ENCODE peak calls at places on chromosome 18, in four cellular contexts. One of them, this sample, is unnamed.
A peak's percentile ranks its signal among the peaks of the same experiment; 100 is the strongest.

GRCh38 chr18:75635096-75635495 is 207.6 kb upstream of the SMIM21 start:
- DNase-seq in brain microvascular endothelial cell: no peak
- DNase-seq in adrenal gland: no peak
- DNase-seq in testis: no peak
- DNase-seq in this sample: no peak

GRCh38 chr18:46338213-46338612 is 234.0 kb downstream of the HAUS1 start:
- DNase-seq in brain microvascular endothelial cell: no peak
- DNase-seq in adrenal gland: no peak
- DNase-seq in testis: no peak
- DNase-seq in this sample: no peak

GRCh38 chr18:76410033-76410432 is 85.0 kb downstream of the ZNF516 start:
- DNase-seq in adrenal gland: no peak
- DNase-seq in testis: no peak
- DNase-seq in brain microvascular endothelial cell: no peak
- DNase-seq in this sample: no peak

GRCh38 chr18:8946046-8946838 is 156.3 kb upstream of the NDUFV2 start:
- DNase-seq in adrenal gland: no peak
- DNase-seq in testis: no peak
- DNase-seq in brain microvascular endothelial cell: peak; percentile 83
- DNase-seq in this sample: no peak

GRCh38 chr18:22558945-22559385 is 141.2 kb upstream of the CTAGE1 start:
- DNase-seq in testis: peak; percentile 64
- DNase-seq in adrenal gland: peak; percentile 80
- DNase-seq in brain microvascular endothelial cell: peak; percentile 93
- DNase-seq in this sample: peak; percentile 67

GRCh38 chr18:75638223-75638596 is 210.7 kb upstream of the SMIM21 start:
- DNase-seq in brain microvascular endothelial cell: peak; percentile 29
- DNase-seq in adrenal gland: no peak
- DNase-seq in testis: peak; percentile 33
- DNase-seq in this sample: no peak

GRCh38 chr18:46767217-46767616 is 10.4 kb upstream of the ST8SIA5 start:
- DNase-seq in testis: no peak
- DNase-seq in brain microvascular endothelial cell: no peak
- DNase-seq in adrenal gland: no peak
- DNase-seq in this sample: no peak

GRCh38 chr18:6476880-6477279 is 62.2 kb upstream of the L3MBTL4 start:
- DNase-seq in testis: no peak
- DNase-seq in adrenal gland: no peak
- DNase-seq in brain microvascular endothelial cell: no peak
- DNase-seq in this sample: no peak

GRCh38 chr18:24189664-24190346 is 50.9 kb downstream of the CABYR start:
- DNase-seq in testis: no peak
- DNase-seq in adrenal gland: no peak
- DNase-seq in brain microvascular endothelial cell: no peak
- DNase-seq in this sample: no peak

GRCh38 chr18:60543646-60544045 is 171.1 kb upstream of the MC4R start:
- DNase-seq in brain microvascular endothelial cell: no peak
- DNase-seq in adrenal gland: no peak
- DNase-seq in testis: no peak
- DNase-seq in this sample: no peak

GRCh38 chr18:62505669-62506494 is 16.9 kb upstream of the ZCCHC2 start:
- DNase-seq in brain microvascular endothelial cell: no peak
- DNase-seq in testis: no peak
- DNase-seq in adrenal gland: no peak
- DNase-seq in this sample: no peak

GRCh38 chr18:62954341-62954740 is 239.0 kb downstream of the PHLPP1 start:
- DNase-seq in testis: no peak
- DNase-seq in adrenal gland: no peak
- DNase-seq in brain microvascular endothelial cell: peak; percentile 44
- DNase-seq in this sample: no peak

GRCh38 chr18:33849731-33850130 is 271.7 kb downstream of the ASXL3 start:
- DNase-seq in adrenal gland: no peak
- DNase-seq in brain microvascular endothelial cell: no peak
- DNase-seq in testis: no peak
- DNase-seq in this sample: no peak

GRCh38 chr18:23406271-23406787 is 46.8 kb upstream of the RIOK3 start:
- DNase-seq in brain microvascular endothelial cell: peak; percentile 71
- DNase-seq in adrenal gland: peak; percentile 70
- DNase-seq in testis: no peak
- DNase-seq in this sample: no peak

GRCh38 chr18:31197676-31198075 is 35.0 kb upstream of the DSC1 start:
- DNase-seq in testis: no peak
- DNase-seq in adrenal gland: no peak
- DNase-seq in brain microvascular endothelial cell: no peak
- DNase-seq in this sample: peak; percentile 32

GRCh38 chr18:79975985-79976680 is 11.7 kb downstream of the HSBP1L1 start:
- DNase-seq in brain microvascular endothelial cell: no peak
- DNase-seq in testis: no peak
- DNase-seq in adrenal gland: no peak
- DNase-seq in this sample: no peak
- H3K36me3 ChIP-seq in brain microvascular endothelial cell: peaks cover 23% of the 10 kb centered on the region
- H3K36me3 ChIP-seq in testis: no peaks in the 10 kb centered on the region
- H3K36me3 ChIP-seq in adrenal gland: peaks cover 29% of the 10 kb centered on the region
- H3K36me3 ChIP-seq in this sample: peaks cover 6% of the 10 kb centered on the region

GRCh38 chr18:59063912-59064311 is 75.8 kb upstream of the SEC11C start:
- DNase-seq in adrenal gland: no peak
- DNase-seq in testis: no peak
- DNase-seq in brain microvascular endothelial cell: no peak
- DNase-seq in this sample: no peak

GRCh38 chr18:59070181-59070912 is 69.3 kb upstream of the SEC11C start:
- DNase-seq in brain microvascular endothelial cell: peak; percentile 83
- DNase-seq in testis: peak; percentile 92
- DNase-seq in adrenal gland: peak; percentile 67
- DNase-seq in this sample: peak; percentile 87

GRCh38 chr18:59068672-59069071 is 71.0 kb upstream of the SEC11C start:
- DNase-seq in testis: no peak
- DNase-seq in adrenal gland: no peak
- DNase-seq in brain microvascular endothelial cell: no peak
- DNase-seq in this sample: no peak

GRCh38 chr18:59065684-59066083 is 74.0 kb upstream of the SEC11C start:
- DNase-seq in brain microvascular endothelial cell: no peak
- DNase-seq in testis: no peak
- DNase-seq in adrenal gland: no peak
- DNase-seq in this sample: no peak

GRCh38 chr18:59067873-59068272 is 71.8 kb upstream of the SEC11C start:
- DNase-seq in testis: peak; percentile 55
- DNase-seq in brain microvascular endothelial cell: peak; percentile 12
- DNase-seq in adrenal gland: no peak
- DNase-seq in this sample: peak; percentile 27
- TF ChIP-seq CTCF in testis: peak; percentile 53
- TF ChIP-seq CTCF in brain microvascular endothelial cell: peak; percentile 73
- TF ChIP-seq CTCF in adrenal gland: peak; percentile 28
- TF ChIP-seq CTCF in this sample: no peak

GRCh38 chr18:58176915-58177717 is 133.1 kb downstream of the NEDD4L start:
- DNase-seq in adrenal gland: peak; percentile 37
- DNase-seq in brain microvascular endothelial cell: peak; percentile 91
- DNase-seq in testis: no peak
- DNase-seq in this sample: no peak
- H3K4me3 ChIP-seq in adrenal gland: no peak overlapping the region
- H3K4me3 ChIP-seq in brain microvascular endothelial cell: no peak overlapping the region
- H3K4me3 ChIP-seq in testis: no peak overlapping the region
- H3K4me3 ChIP-seq in this sample: no peak overlapping the region

GRCh38 chr18:49486617-49486958 is 446 bp downstream of the C18orf32 start:
- DNase-seq in testis: no peak
- DNase-seq in brain microvascular endothelial cell: no peak
- DNase-seq in adrenal gland: no peak
- DNase-seq in this sample: no peak
- H3K36me3 ChIP-seq in testis: no peaks in the 10 kb centered on the region
- H3K36me3 ChIP-seq in brain microvascular endothelial cell: peaks cover 47% of the 10 kb centered on the region
- H3K36me3 ChIP-seq in adrenal gland: peaks cover 54% of the 10 kb centered on the region
- H3K36me3 ChIP-seq in this sample: no peaks in the 10 kb centered on the region